ENCODE peak calls at places on chromosomes 1 and 21, in nine cellular contexts. U, N, J, X, W, M, T, S and A are unnamed samples.

GRCh38 chr1:19374402-19374801 is 62.3 kb downstream of the SLC66A1 start:
- DNase-seq in U (no peak), N (no peak), J (no peak), X (no peak), W (peak), M (peak), T (no peak), S (no peak), A (no peak)

GRCh38 chr1:79193211-79194079 is 186.9 kb upstream of the ADGRL4 start:
- DNase-seq in U (no peak), N (no peak), J (no peak), X (no peak), W (peak), M (peak), T (no peak), S (no peak), A (peak)

GRCh38 chr21:42155045-42155855 is 63.7 kb upstream of the ABCG1 start:
- DNase-seq in U (no peak), N (no peak), J (peak), X (no peak), W (no peak), M (no peak), T (no peak), S (no peak), A (no peak)

GRCh38 chr1:221100196-221100950 is 221.1 kb downstream of the HLX start:
- DNase-seq in U (no peak), N (no peak), J (no peak), X (no peak), W (peak), M (no peak), T (no peak), S (no peak), A (peak)

GRCh38 chr1:152086785-152087184 is 2.1 kb downstream of the TCHHL1 start:
- DNase-seq in U (no peak), N (no peak), J (no peak), X (no peak), W (no peak), M (no peak), T (no peak), S (no peak), A (no peak)

GRCh38 chr1:950881-951280 is 8.2 kb downstream of the NOC2L start:
- DNase-seq in U (no peak), N (no peak), J (no peak), X (no peak), W (no peak), M (no peak), T (no peak), S (no peak), A (no peak)

GRCh38 chr1:30704271-30704670 is 19.1 kb downstream of the MATN1 start:
- DNase-seq in U (no peak), N (no peak), J (peak), X (peak), W (peak), M (no peak), T (no peak), S (no peak), A (peak)

GRCh38 chr1:7376676-7377075 is 394.4 kb upstream of the VAMP3 start:
- DNase-seq in U (no peak), N (no peak), J (no peak), X (no peak), W (no peak), M (no peak), T (no peak), S (no peak), A (no peak)

GRCh38 chr1:238451781-238452310 is 561.1 kb upstream of the ZP4 start:
- DNase-seq in U (no peak), N (no peak), J (no peak), X (no peak), W (no peak), M (no peak), T (no peak), S (no peak), A (no peak)

GRCh38 chr1:201781447-201781846 is 47.5 kb upstream of the IPO9 start:
- DNase-seq in U (no peak), N (no peak), J (no peak), X (no peak), W (no peak), M (no peak), T (no peak), S (no peak), A (peak)

GRCh38 chr21:31753949-31754348 is 22.0 kb upstream of the SCAF4 start:
- DNase-seq in U (no peak), N (no peak), J (no peak), X (no peak), W (no peak), M (peak), T (no peak), S (no peak), A (no peak)

GRCh38 chr1:81731989-81732388 is 68.7 kb upstream of the ADGRL2 start:
- DNase-seq in U (no peak), N (no peak), J (no peak), X (no peak), W (peak), M (peak), T (no peak), S (no peak), A (no peak)

GRCh38 chr1:211472724-211473123 is 19.2 kb downstream of the RD3 start:
- DNase-seq in U (no peak), N (no peak), J (no peak), X (peak), W (no peak), M (no peak), T (no peak), S (no peak), A (no peak)

GRCh38 chr1:226635456-226635941 is 86.9 kb downstream of the STUM start:
- DNase-seq in U (no peak), N (no peak), J (peak), X (no peak), W (no peak), M (no peak), T (no peak), S (peak), A (no peak)

GRCh38 chr1:46198026-46198826 is at the start of gene POMGNT1:
- DNase-seq in U (peak), N (peak), J (peak), X (peak), W (peak), M (peak), T (peak), S (peak), A (peak)

GRCh38 chr1:170410391-170411146 is 121.4 kb upstream of the GORAB start:
- DNase-seq in U (no peak), N (no peak), J (no peak), X (no peak), W (peak), M (no peak), T (no peak), S (no peak), A (peak)

GRCh38 chr1:164671597-164672327 is 112.8 kb downstream of the PBX1 start:
- DNase-seq in U (no peak), N (no peak), J (no peak), X (no peak), W (peak), M (no peak), T (no peak), S (no peak), A (peak)

GRCh38 chr1:164678289-164678688 is 119.3 kb downstream of the PBX1 start:
- DNase-seq in U (no peak), N (no peak), J (no peak), X (no peak), W (peak), M (no peak), T (no peak), S (no peak), A (no peak)

GRCh38 chr1:180248176-180248575 is 18.1 kb downstream of the LHX4 start:
- DNase-seq in U (no peak), N (no peak), J (peak), X (no peak), W (no peak), M (no peak), T (no peak), S (no peak), A (no peak)

GRCh38 chr1:153495536-153495935 is 35.1 kb upstream of the S100A7 start:
- DNase-seq in U (no peak), N (no peak), J (no peak), X (no peak), W (no peak), M (no peak), T (no peak), S (no peak), A (no peak)